ENCODE peak calls at places on chromosomes 12 and 14, in five cellular contexts. Z, I, Q, R and K are unnamed samples. For H3K4me1, the result is how much of the 10 kb centered on the place peaks cover.

GRCh38 chr12:10364839-10365681 is 24.8 kb downstream of the KLRK1 start:
- DNase-seq in Z (peak), Q (no peak), R (no peak), I (peak), K (peak)

GRCh38 chr14:34874386-34875030 is 652 bp downstream of the BAZ1A start:
- DNase-seq in Z (peak), R (peak), I (peak), Q (peak), K (peak)

GRCh38 chr14:78018283-78018682 is 151.9 kb upstream of the NRXN3 start:
- DNase-seq in Z (no peak), I (no peak), R (no peak), Q (no peak), K (no peak)

GRCh38 chr12:124698211-124698997 is 131.0 kb upstream of the NCOR2 start:
- DNase-seq in Z (no peak), Q (no peak), R (no peak), I (no peak), K (no peak)

GRCh38 chr14:106842687-106843086 is 1316.3 kb downstream of the TMEM121 start:
- DNase-seq in Q (no peak), Z (no peak), I (no peak), R (no peak), K (peak)

GRCh38 chr14:59274991-59275391 is 86.5 kb downstream of the DAAM1 start:
- DNase-seq in Q (no peak), R (no peak), I (peak), Z (no peak), K (peak)

GRCh38 chr12:48442191-48442828 is 30.0 kb upstream of the ANP32D start:
- DNase-seq in Q (no peak), R (no peak), Z (no peak), I (no peak), K (no peak)

GRCh38 chr12:116123511-116124258 is 153.8 kb downstream of the MED13L start:
- DNase-seq in R (no peak), Q (no peak), I (no peak), Z (no peak), K (no peak)

GRCh38 chr14:81435578-81436295 is 35.6 kb upstream of the STON2 start:
- DNase-seq in R (peak), Q (no peak), Z (no peak), I (peak), K (peak)

GRCh38 chr14:90288646-90289355 is 32.4 kb downstream of the PSMC1 start:
- DNase-seq in I (no peak), R (no peak), Q (no peak), Z (no peak), K (no peak)

GRCh38 chr14:91335191-91336092 is 82.2 kb downstream of the CCDC88C start:
- DNase-seq in Q (no peak), R (no peak), Z (no peak), I (peak), K (no peak)

GRCh38 chr12:52206309-52207040 is 14.7 kb upstream of the KRT80 start:
- DNase-seq in Z (no peak), R (no peak), I (peak), Q (no peak), K (no peak)

GRCh38 chr12:131557310-131557709 is 153.6 kb upstream of the SFSWAP start:
- DNase-seq in I (no peak), R (no peak), Z (no peak), Q (no peak), K (no peak)

GRCh38 chr12:131565256-131566005 is 145.5 kb upstream of the SFSWAP start:
- DNase-seq in R (no peak), Z (no peak), I (no peak), Q (no peak), K (no peak)

GRCh38 chr12:131564843-131565242 is 146.0 kb upstream of the SFSWAP start:
- DNase-seq in R (no peak), Q (no peak), Z (no peak), I (no peak), K (no peak)

GRCh38 chr12:131559517-131560516 is 151.1 kb upstream of the SFSWAP start:
- DNase-seq in R (no peak), I (no peak), Q (no peak), Z (no peak), K (no peak)

GRCh38 chr12:131561891-131562684 is 148.8 kb upstream of the SFSWAP start:
- DNase-seq in Q (no peak), I (no peak), R (no peak), Z (no peak), K (no peak)
- TF ChIP-seq POLR2A in Q (no peak), I (no peak), R (no peak), Z (no peak), K (no peak)

DNA sequence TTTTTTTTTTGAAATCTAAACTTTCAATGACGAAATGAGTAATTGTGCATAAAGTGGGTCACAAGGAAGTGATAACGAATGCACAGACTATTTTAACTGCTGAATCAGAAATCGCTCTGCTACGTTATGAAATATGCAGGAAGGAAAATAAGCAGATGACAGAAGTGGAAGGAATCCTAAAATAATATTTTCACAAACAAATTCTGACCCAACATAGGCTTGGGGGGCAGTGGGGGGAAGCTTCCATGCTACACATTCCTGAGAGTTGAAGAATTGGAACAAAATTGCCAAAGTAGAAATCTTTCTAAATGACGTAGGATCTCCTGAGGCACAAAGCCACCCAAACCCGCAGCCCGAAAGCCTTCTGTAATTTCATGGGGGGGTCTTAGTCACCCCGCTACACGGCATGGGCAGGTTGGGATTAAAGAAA is 89.7 kb downstream of the ARF6 start:
- DNase-seq in I (no peak), Z (no peak), R (peak), Q (no peak), K (no peak)
- H3K4me3 ChIP-seq in I (peak), Z (no peak), R (peak), Q (peak), K (no peak)

GRCh38 chr14:104703269-104703668 is 13.9 kb downstream of the INF2 start:
- DNase-seq in Q (no peak), R (no peak), I (no peak), Z (no peak), K (no peak)

GRCh38 chr14:104700747-104701215 is 11.4 kb downstream of the INF2 start:
- DNase-seq in I (no peak), Z (no peak), R (no peak), Q (no peak), K (no peak)

GRCh38 chr14:104701383-104702076 is 12.1 kb downstream of the INF2 start:
- DNase-seq in R (no peak), Q (no peak), I (no peak), Z (no peak), K (no peak)

GRCh38 chr14:104702673-104703072 is 13.3 kb downstream of the INF2 start:
- DNase-seq in Q (no peak), I (no peak), R (no peak), Z (no peak), K (no peak)

GRCh38 chr14:104702106-104702505 is 12.7 kb downstream of the INF2 start:
- DNase-seq in I (no peak), Q (no peak), R (no peak), Z (no peak), K (no peak)
- H3K4me1 ChIP-seq in I (under half), Q (under half), R (under half), Z (under half), K (under half)

GRCh38 chr14:65478596-65478995 is 66.1 kb downstream of the FUT8 start:
- DNase-seq in Q (no peak), I (no peak), Z (no peak), R (no peak), K (no peak)
- TF ChIP-seq POLR2A in Q (no peak), I (no peak), Z (no peak), R (no peak), K (no peak)

GRCh38 chr14:69131176-69131575 is 21.7 kb downstream of the DCAF5 start:
- DNase-seq in I (no peak), R (no peak), Q (no peak), Z (no peak), K (no peak)

GRCh38 chr14:69133206-69134125 is 19.5 kb downstream of the DCAF5 start:
- DNase-seq in I (no peak), Z (no peak), R (no peak), Q (no peak), K (peak)

GRCh38 chr14:69129264-69129880 is 23.5 kb downstream of the DCAF5 start:
- DNase-seq in R (no peak), I (peak), Q (peak), Z (peak), K (peak)

GRCh38 chr14:69135133-69135532 is 17.8 kb downstream of the DCAF5 start:
- DNase-seq in Z (no peak), Q (no peak), I (no peak), R (no peak), K (no peak)

DNA sequence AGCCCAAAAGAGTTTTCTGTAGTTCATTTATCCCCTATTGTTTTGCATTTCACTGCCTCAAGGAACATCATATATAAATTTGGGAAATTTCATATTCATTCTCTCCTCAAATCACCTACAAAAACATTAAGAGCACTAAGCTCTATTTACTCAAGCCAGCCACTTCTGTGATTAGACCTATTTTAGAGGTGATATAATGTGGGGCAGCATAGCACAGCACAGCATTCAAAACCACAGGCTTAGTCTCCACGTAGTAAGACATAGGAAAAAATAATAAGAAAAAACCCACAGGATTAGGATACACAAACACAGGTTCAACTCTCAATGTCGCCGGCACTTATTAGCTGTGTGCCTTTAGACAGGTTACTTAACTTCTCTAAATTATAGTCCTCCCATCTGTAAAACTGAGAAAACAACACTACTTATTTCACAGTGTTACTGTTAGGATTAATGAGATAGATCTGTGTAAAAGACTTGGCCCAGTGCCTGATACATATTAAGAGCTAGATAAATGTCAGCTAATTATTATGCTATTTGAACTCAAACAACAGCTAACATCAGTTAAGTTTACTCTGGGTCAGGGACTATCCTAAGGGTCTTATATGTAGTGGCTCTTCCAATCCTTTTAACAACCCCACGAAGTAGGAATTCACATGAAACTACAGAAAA is 20.3 kb downstream of the DCAF5 start:
- DNase-seq in R (no peak), Q (no peak), Z (no peak), I (no peak), K (no peak)
- H3K4me3 ChIP-seq in R (no peak), Q (no peak), Z (no peak), I (no peak), K (no peak)

GRCh38 chr12:32266756-32267155 is 132.6 kb upstream of the FGD4 start:
- DNase-seq in Q (no peak), Z (no peak), I (no peak), R (no peak), K (no peak)
- H3K4me1 ChIP-seq in Q (under half), Z (under half), I (under half), R (under half), K (under half)

DNA sequence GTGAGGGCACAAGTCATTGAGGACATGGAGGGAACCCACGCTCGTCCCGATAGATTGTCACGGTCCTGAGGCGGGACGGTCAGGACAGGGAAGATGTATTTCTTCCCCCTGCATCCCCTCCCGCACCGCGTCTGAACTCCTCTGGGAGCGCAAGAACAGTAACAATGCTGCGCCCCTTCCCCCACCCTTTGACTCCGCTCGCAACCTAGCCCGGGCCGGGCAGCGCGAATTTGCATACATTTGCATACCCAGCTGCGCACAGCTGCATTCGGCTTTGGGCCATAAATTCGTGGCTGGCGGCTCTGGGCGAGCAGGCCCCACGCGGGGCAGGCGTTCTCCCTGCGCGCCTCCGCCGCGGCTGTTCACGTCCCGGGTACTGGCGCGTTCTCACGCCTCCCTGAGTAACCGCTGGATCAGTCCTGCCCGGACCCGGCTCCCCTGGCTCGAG is 29.0 kb upstream of the SMUG1 start:
- DNase-seq in I (peak), R (no peak), Z (no peak), Q (no peak), K (no peak)
- TF ChIP-seq POLR2A in I (no peak), R (no peak), Z (no peak), Q (no peak), K (no peak)